ENCODE peak calls at places on chromosomes 5 and 9, in seven cellular contexts. O is bronchial epithelial cell, C is mucosa of descending colon, S is thoracic aorta, N is ovary, B is fibroblast of lung, F is breast epithelium. L is an unnamed sample. For H3K36me3, the result is how much of the 10 kb centered on the place peaks cover.

GRCh38 chr5:137822158-137822764 is 45.4 kb upstream of the MYOT start:
- DNase-seq in S (no peak), C (peak), O (peak), N (no peak), B (peak), F (no peak), L (peak)

GRCh38 chr9:127138444-127138843 is 16.0 kb upstream of the ANGPTL2 start:
- DNase-seq in N (peak), S (no peak), O (no peak), C (no peak), F (no peak), B (no peak), L (no peak)

GRCh38 chr5:122014232-122014940 is 52.6 kb downstream of the SRFBP1 start:
- DNase-seq in B (peak), N (no peak), O (no peak), F (no peak), S (no peak), C (no peak), L (no peak)

GRCh38 chr5:14176888-14177287 is 33.7 kb downstream of the TRIO start:
- DNase-seq in N (no peak), S (no peak), B (no peak), C (no peak), F (no peak), O (no peak), L (no peak)

GRCh38 chr9:136980669-136981478 is 1.9 kb upstream of the LCNL1 start:
- DNase-seq in C (no peak), B (no peak), S (no peak), F (no peak), N (no peak), O (no peak), L (no peak)

GRCh38 chr5:83149671-83150070 is 72.3 kb downstream of the XRCC4 start:
- DNase-seq in C (no peak), B (peak), O (peak), S (no peak), N (no peak), F (no peak), L (no peak)

GRCh38 chr5:109865636-109866035 is 175.9 kb downstream of the MAN2A1 start:
- DNase-seq in O (peak), S (no peak), B (peak), F (no peak), C (no peak), N (no peak), L (peak)

GRCh38 chr5:101047181-101047580 is 144.1 kb upstream of the ST8SIA4 start:
- DNase-seq in N (no peak), B (no peak), S (no peak), C (no peak), O (no peak), F (no peak), L (no peak)

GRCh38 chr5:102152906-102153787 is 142.9 kb downstream of the SLCO4C1 start:
- DNase-seq in F (no peak), O (peak), N (no peak), B (no peak), C (peak), S (no peak), L (no peak)

GRCh38 chr5:104355350-104355749 is 792.8 kb upstream of the NUDT12 start:
- DNase-seq in B (no peak), F (no peak), C (no peak), N (no peak), S (no peak), O (no peak), L (no peak)

GRCh38 chr5:127229185-127229889 is 61.3 kb upstream of the MEGF10 start:
- DNase-seq in N (peak), S (peak), O (no peak), B (peak), F (peak), C (peak), L (peak)

DNA sequence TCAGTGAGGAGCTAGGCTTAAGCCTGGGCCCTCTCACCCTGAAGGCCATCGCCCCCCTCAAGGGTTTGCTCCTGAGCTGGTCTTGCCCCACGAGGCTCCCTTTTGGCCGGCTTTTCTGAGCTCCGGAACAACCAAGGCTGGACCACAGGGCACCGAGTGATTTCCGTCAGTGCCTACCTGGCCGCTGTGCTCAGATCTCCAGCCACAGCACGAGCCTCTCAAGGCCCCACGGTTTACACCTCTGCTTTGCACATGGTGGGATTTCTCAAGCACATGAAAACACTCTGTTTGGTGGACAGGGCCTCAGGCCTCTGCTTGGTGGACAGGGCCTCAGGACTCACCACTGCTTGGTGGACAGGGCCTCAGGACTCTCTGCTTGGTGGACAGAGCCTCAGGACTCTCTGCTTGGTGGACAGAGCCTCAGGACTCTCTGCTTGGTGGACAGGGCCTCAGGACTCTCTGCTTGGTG is 15.8 kb downstream of the CLPTM1L start:
- DNase-seq in C (no peak), B (no peak), N (no peak), O (no peak), F (peak), S (no peak), L (no peak)
- H3K36me3 ChIP-seq in C (under half), B (under half), N (under half), O (under half), F (under half), S (under half), L (under half)

GRCh38 chr9:81682797-81683196 is 6.5 kb downstream of the TLE1 start:
- DNase-seq in O (no peak), B (peak), N (no peak), C (peak), F (no peak), S (no peak), L (peak)
- H3K36me3 ChIP-seq in O (under half), B (under half), N (under half), C (under half), F (under half), S (under half), L (under half)

DNA sequence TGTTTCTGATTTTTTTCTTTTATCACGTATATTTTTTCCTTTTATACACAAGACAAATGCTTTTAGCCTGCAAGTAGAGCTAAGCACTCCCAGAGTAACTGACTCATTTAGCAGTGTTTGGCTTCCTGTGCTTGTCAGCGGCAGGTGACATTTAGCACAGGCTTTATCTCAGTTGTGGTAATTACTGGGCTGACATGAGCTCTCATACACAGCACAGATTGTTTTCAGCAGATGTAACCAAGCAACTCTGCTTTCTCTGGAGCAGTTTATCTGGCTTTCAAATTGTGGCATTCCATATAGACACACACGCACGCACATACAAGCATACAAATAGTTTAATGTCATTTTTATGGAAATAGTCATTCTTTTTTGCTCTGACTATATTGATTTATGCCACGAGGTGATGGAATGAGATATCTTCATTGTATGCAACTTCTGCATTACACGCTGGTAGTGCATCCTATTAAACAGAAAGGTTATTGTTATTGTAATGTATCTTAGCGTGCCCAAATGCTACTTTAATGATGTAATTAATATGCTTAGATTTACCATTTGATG is 379.0 kb upstream of the GRAMD2B start:
- DNase-seq in F (no peak), S (no peak), B (peak), O (peak), C (peak), N (no peak), L (peak)
- H3K36me3 ChIP-seq in F (under half), S (under half), B (under half), O (under half), C (under half), N (under half), L (under half)

GRCh38 chr5:80714570-80715298 is 60.0 kb upstream of the DHFR start:
- DNase-seq in C (no peak), F (no peak), N (no peak), B (no peak), S (no peak), O (peak), L (no peak)
- H3K36me3 ChIP-seq in C (under half), F (under half), N (under half), B (under half), S (under half), O (under half), L (under half)

L was measured in body of pancreas.